ENCODE peak calls at places on chromosomes 5 and 9, in seven cellular contexts. A, O, H, G, Q, M and V are unnamed samples.

GRCh38 chr9:128001411-128002298 is 20.9 kb upstream of the EEIG1 start:
- DNase-seq in M (no peak), G (no peak), H (no peak), Q (no peak), O (peak), A (no peak), V (peak)

GRCh38 chr5:123285122-123286011 is 137.8 kb downstream of the CEP120 start:
- DNase-seq in H (no peak), A (no peak), O (no peak), Q (no peak), M (no peak), G (no peak), V (peak)

GRCh38 chr5:98905857-98906688 is 22.7 kb downstream of the CHD1 start:
- DNase-seq in O (no peak), G (no peak), M (no peak), H (no peak), A (no peak), Q (no peak), V (no peak)

GRCh38 chr5:143220748-143221211 is 182.7 kb downstream of the NR3C1 start:
- DNase-seq in G (no peak), M (no peak), Q (no peak), O (no peak), A (no peak), H (no peak), V (no peak)

GRCh38 chr5:141040093-141040762 is 10.9 kb upstream of the PCDHB1 start:
- DNase-seq in A (no peak), G (peak), M (peak), Q (peak), O (peak), H (no peak), V (peak)

GRCh38 chr9:123834218-123834906 is 95.6 kb downstream of the DENND1A start:
- DNase-seq in H (no peak), M (no peak), G (no peak), O (no peak), Q (no peak), A (no peak), V (no peak)

GRCh38 chr5:171521219-171521633 is 101.8 kb downstream of the FGF18 start:
- DNase-seq in G (no peak), Q (peak), M (peak), A (peak), H (no peak), O (peak), V (no peak)

GRCh38 chr5:81425569-81425968 is 31.6 kb upstream of the ACOT12 start:
- DNase-seq in M (peak), Q (no peak), A (no peak), G (no peak), O (no peak), H (no peak), V (no peak)

GRCh38 chr5:219492-219891 is 1.4 kb downstream of the SDHA start:
- DNase-seq in G (no peak), O (peak), H (no peak), A (no peak), Q (no peak), M (no peak), V (no peak)

GRCh38 chr9:6575324-6575758 is 70.2 kb downstream of the GLDC start:
- DNase-seq in A (no peak), G (no peak), H (no peak), M (no peak), Q (no peak), O (no peak), V (no peak)

GRCh38 chr9:136282272-136282861 is 21.5 kb downstream of the CCDC187 start:
- DNase-seq in H (no peak), O (no peak), M (no peak), G (no peak), A (no peak), Q (no peak), V (peak)

GRCh38 chr5:32753051-32753450 is 41.9 kb downstream of the NPR3 start:
- DNase-seq in A (no peak), H (no peak), M (no peak), Q (no peak), G (no peak), O (no peak), V (no peak)

GRCh38 chr5:160450164-160450932 is 28.7 kb downstream of the PTTG1 start:
- DNase-seq in M (no peak), H (no peak), Q (no peak), G (no peak), A (no peak), O (no peak), V (no peak)

GRCh38 chr5:108418172-108418571 is 36.3 kb upstream of the FBXL17 start:
- DNase-seq in M (no peak), H (no peak), Q (no peak), O (no peak), G (no peak), A (no peak), V (no peak)

GRCh38 chr5:52859619-52860018 is 71.9 kb downstream of the ITGA1 start:
- DNase-seq in O (no peak), A (no peak), Q (no peak), M (no peak), G (no peak), H (no peak), V (no peak)

GRCh38 chr5:65919773-65920172 is 6.6 kb upstream of the ERBIN start:
- DNase-seq in O (no peak), G (no peak), Q (no peak), H (no peak), A (no peak), M (no peak), V (no peak)

GRCh38 chr9:126915846-126916543 is 1.4 kb downstream of the RALGPS1 start:
- DNase-seq in O (no peak), H (no peak), M (no peak), A (no peak), Q (no peak), G (no peak), V (no peak)

GRCh38 chr9:126914458-126915280 is at the start of gene RALGPS1:
- DNase-seq in G (peak), H (peak), Q (peak), A (peak), M (peak), O (peak), V (peak)

GRCh38 chr9:126915281-126915816 is 767 bp downstream of the RALGPS1 start:
- DNase-seq in O (peak), Q (peak), G (no peak), M (peak), H (no peak), A (no peak), V (peak)

GRCh38 chr9:126919193-126919592 is 4.6 kb downstream of the RALGPS1 start:
- DNase-seq in G (no peak), M (no peak), A (no peak), H (no peak), Q (no peak), O (no peak), V (no peak)

DNA sequence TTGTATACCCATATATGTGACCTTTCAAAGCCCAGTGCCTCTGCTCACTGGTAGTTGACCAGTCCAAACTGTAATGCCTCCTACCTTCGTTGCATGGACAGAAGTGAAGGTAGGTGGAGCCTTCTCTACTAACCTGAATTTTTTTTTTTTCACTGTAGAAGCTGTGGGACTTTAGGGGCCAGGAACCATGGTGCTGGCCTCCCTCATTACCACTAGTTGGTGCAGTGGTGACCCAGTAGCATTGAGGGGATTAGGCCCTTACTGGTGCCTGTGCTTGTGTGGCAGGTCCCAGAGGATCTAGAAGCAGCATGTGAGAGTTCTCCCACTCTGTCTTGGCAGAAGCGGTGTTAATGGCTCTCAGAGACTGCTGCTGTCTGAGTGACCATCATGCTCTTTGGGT is 2.3 kb downstream of the RALGPS1 start:
- DNase-seq in G (no peak), H (no peak), A (no peak), M (peak), O (no peak), Q (no peak), V (no peak)
- H3K27ac ChIP-seq in G (no peak), H (no peak), A (no peak), M (no peak), O (no peak), Q (no peak), V (no peak)

GRCh38 chr5:75617746-75618352 is 6.6 kb downstream of the ANKDD1B start:
- DNase-seq in Q (no peak), G (no peak), H (no peak), O (no peak), A (no peak), M (no peak), V (no peak)

GRCh38 chr5:75614165-75614564 is 2.9 kb downstream of the ANKDD1B start:
- DNase-seq in G (no peak), A (no peak), O (no peak), Q (no peak), H (no peak), M (no peak), V (no peak)

GRCh38 chr5:75620184-75620959 is 9.1 kb downstream of the ANKDD1B start:
- DNase-seq in H (no peak), Q (no peak), M (no peak), G (no peak), O (peak), A (no peak), V (no peak)

GRCh38 chr5:75616286-75616810 is 5.1 kb downstream of the ANKDD1B start:
- DNase-seq in O (no peak), G (no peak), A (no peak), Q (no peak), M (no peak), H (no peak), V (no peak)

DNA sequence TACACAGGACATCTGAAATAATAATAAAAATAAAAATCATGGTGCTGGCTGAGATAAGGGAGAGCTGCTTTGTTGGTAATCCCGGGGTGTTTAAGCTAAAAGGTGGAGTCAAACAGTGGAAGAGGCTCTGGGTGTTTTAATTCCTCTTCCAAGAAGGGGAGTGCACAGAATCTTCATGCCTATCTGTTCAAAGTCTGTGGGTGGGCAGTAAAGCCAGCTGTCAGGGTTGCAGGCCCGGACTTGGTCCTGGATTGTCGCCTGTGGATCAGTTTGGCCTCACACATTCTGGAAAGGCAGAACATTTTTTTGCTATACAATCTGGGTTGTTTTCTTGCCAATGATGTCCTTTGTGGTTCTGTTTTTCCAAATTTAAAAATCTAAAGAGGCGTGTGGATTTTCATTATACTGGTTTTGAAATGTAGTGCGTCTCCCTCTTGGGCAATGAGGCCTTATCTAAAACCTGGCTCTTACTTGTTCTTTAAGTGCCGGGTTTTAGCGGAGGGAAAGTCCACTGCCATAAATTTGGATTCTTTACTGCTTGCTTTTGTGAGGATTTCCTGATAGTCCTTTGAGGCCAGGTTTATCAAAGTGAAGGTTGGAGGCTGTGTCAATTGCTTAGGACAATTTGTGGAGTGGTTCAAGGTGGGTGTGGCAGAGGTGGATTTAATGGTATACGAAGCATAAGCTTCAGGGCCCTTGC is 5.9 kb downstream of the ANKDD1B start:
- DNase-seq in G (no peak), O (no peak), A (no peak), H (no peak), Q (no peak), M (no peak), V (no peak)
- H3K27ac ChIP-seq in G (no peak), O (no peak), A (no peak), H (no peak), Q (peak), M (no peak), V (no peak)

GRCh38 chr5:58263291-58263690 is 196.6 kb downstream of the PLK2 start:
- DNase-seq in Q (no peak), O (no peak), G (no peak), A (no peak), M (no peak), H (no peak), V (no peak)
- H3K27ac ChIP-seq in Q (no peak), O (no peak), G (no peak), A (no peak), M (no peak), H (no peak), V (no peak)

DNA sequence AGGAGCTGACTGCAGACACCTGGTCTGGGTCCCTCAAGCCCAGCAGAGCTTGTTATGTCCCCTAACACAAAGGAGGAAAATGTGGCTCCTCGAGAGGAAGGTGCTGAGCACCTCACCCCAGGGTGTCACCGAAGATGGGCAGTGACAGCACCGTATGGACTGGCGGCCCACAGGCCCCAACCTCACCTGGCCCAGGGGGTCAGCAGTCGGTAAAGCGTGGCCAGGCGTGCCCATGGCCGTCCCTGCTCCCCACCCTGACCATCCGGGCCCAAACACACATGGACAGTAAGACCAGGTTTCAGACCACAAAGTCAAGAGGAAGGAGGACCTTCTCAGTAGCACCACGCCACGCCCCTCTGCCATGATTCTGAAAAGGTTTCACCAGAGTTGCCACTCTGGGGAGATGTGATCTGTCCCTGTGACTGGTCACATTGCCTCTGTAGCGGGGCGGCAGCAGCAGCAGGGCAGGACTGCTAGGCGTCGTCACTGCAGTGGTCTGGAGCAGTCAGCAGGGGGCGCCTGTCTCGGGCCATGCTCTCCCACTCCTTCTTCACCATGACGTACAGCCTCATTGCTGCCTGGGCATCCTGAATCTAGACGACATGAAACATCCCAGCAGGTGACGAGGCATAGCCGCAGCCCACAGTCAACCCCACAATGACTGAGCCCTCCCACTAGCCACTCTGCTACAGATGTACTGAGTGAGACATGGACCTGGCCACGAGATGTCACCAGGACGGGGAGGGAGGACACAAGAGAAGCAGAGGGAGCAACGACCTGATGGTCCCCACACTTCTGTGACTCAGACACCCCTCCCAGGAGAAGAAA is 11.1 kb downstream of the REXO4 start:
- DNase-seq in A (no peak), O (peak), H (no peak), M (peak), Q (peak), G (peak), V (peak)
- H3K27ac ChIP-seq in A (no peak), O (peak), H (no peak), M (no peak), Q (no peak), G (no peak), V (no peak)